ENCODE peak calls at places on chromosomes 4 and X, in four cellular contexts. One of them, this sample, is unnamed.

GRCh38 chr4:126794363-126794762 is 838.4 kb upstream of the INTU start:
- DNase-seq in HepG2: no peak
- DNase-seq in OCI-LY7: no peak
- DNase-seq in choroid plexus epithelial cell: peak; percentile 82
- DNase-seq in this sample: no peak

GRCh38 chrX:48695925-48696300 is 621 bp upstream of the SUV39H1 start:
- DNase-seq in HepG2: no peak
- DNase-seq in OCI-LY7: no peak
- DNase-seq in choroid plexus epithelial cell: no peak
- DNase-seq in this sample: peak; percentile 17

GRCh38 chr4:40403079-40403478 is 67.9 kb downstream of the CHRNA9 start:
- DNase-seq in HepG2: peak; percentile 45
- DNase-seq in OCI-LY7: no peak
- DNase-seq in choroid plexus epithelial cell: no peak
- DNase-seq in this sample: no peak

GRCh38 chrX:100973411-100973810 is 3.9 kb downstream of the ARL13A start:
- DNase-seq in HepG2: no peak
- DNase-seq in OCI-LY7: no peak
- DNase-seq in choroid plexus epithelial cell: peak; percentile 51
- DNase-seq in this sample: no peak

GRCh38 chr4:111666826-111667360 is 478.4 kb upstream of the FAM241A start:
- DNase-seq in HepG2: no peak
- DNase-seq in OCI-LY7: no peak
- DNase-seq in choroid plexus epithelial cell: no peak
- DNase-seq in this sample: no peak

GRCh38 chr4:37890501-37891220 is at the start of gene TBC1D1:
- DNase-seq in HepG2: no peak
- DNase-seq in OCI-LY7: peak; percentile 39
- DNase-seq in choroid plexus epithelial cell: no peak
- DNase-seq in this sample: peak; percentile 77

GRCh38 chr4:76984788-76985211 is 35.2 kb downstream of the SEPTIN11 start:
- DNase-seq in HepG2: peak; percentile 64
- DNase-seq in OCI-LY7: no peak
- DNase-seq in choroid plexus epithelial cell: peak; percentile 100
- DNase-seq in this sample: no peak

GRCh38 chr4:20496078-20496477 is 204.2 kb upstream of the PACRGL start:
- DNase-seq in HepG2: no peak
- DNase-seq in OCI-LY7: no peak
- DNase-seq in choroid plexus epithelial cell: no peak
- DNase-seq in this sample: no peak

GRCh38 chrX:13428055-13428786 is 108.4 kb upstream of the ATXN3L start:
- DNase-seq in HepG2: no peak
- DNase-seq in OCI-LY7: no peak
- DNase-seq in choroid plexus epithelial cell: peak; percentile 89
- DNase-seq in this sample: no peak

GRCh38 chrX:106932492-106932923 is 12.3 kb downstream of the CLDN2 start:
- DNase-seq in HepG2: peak; percentile 78
- DNase-seq in OCI-LY7: no peak
- DNase-seq in choroid plexus epithelial cell: peak; percentile 41
- DNase-seq in this sample: no peak

GRCh38 chrX:148498067-148498466 is 2.4 kb upstream of the AFF2 start:
- DNase-seq in HepG2: no peak
- DNase-seq in OCI-LY7: no peak
- DNase-seq in choroid plexus epithelial cell: no peak
- DNase-seq in this sample: no peak

GRCh38 chr4:139844459-139845036 is 178.9 kb downstream of the MGST2 start:
- DNase-seq in HepG2: no peak
- DNase-seq in OCI-LY7: no peak
- DNase-seq in choroid plexus epithelial cell: no peak
- DNase-seq in this sample: no peak

GRCh38 chr4:95674451-95675095 is 125.8 kb upstream of the UNC5C start:
- DNase-seq in HepG2: no peak
- DNase-seq in OCI-LY7: no peak
- DNase-seq in choroid plexus epithelial cell: no peak
- DNase-seq in this sample: no peak

GRCh38 chr4:77001907-77002306 is 52.4 kb downstream of the SEPTIN11 start:
- DNase-seq in HepG2: no peak
- DNase-seq in OCI-LY7: no peak
- DNase-seq in choroid plexus epithelial cell: peak; percentile 83
- DNase-seq in this sample: no peak

GRCh38 chr4:28225005-28225404 is 1364.4 kb downstream of the STIM2 start:
- DNase-seq in HepG2: no peak
- DNase-seq in OCI-LY7: peak; percentile 6
- DNase-seq in choroid plexus epithelial cell: peak; percentile 82
- DNase-seq in this sample: no peak

GRCh38 chr4:79210636-79211049 is 115.2 kb downstream of the NAA11 start:
- DNase-seq in HepG2: no peak
- DNase-seq in OCI-LY7: no peak
- DNase-seq in choroid plexus epithelial cell: no peak
- DNase-seq in this sample: no peak

GRCh38 chr4:54496412-54496811 is 161.3 kb upstream of the KIT start:
- DNase-seq in HepG2: no peak
- DNase-seq in OCI-LY7: no peak
- DNase-seq in choroid plexus epithelial cell: no peak
- DNase-seq in this sample: no peak

GRCh38 chr4:117641519-117641918 is 392.8 kb upstream of the NDST3 start:
- DNase-seq in HepG2: no peak
- DNase-seq in OCI-LY7: no peak
- DNase-seq in choroid plexus epithelial cell: no peak
- DNase-seq in this sample: no peak

GRCh38 chr4:48340905-48341775 is at the start of gene SLAIN2:
- DNase-seq in HepG2: peak; percentile 91
- DNase-seq in OCI-LY7: peak; percentile 95
- DNase-seq in choroid plexus epithelial cell: peak; percentile 99
- DNase-seq in this sample: peak; percentile 99

GRCh38 chr4:37597019-37597418 is 89.2 kb downstream of the RELL1 start:
- DNase-seq in HepG2: peak; percentile 50
- DNase-seq in OCI-LY7: no peak
- DNase-seq in choroid plexus epithelial cell: peak; percentile 10
- DNase-seq in this sample: no peak

GRCh38 chr4:56462157-56462556 is 5.3 kb upstream of the SRP72 start:
- DNase-seq in HepG2: no peak
- DNase-seq in OCI-LY7: no peak
- DNase-seq in choroid plexus epithelial cell: no peak
- DNase-seq in this sample: no peak

GRCh38 chrX:68989865-68990606 is 161.2 kb downstream of the EFNB1 start:
- DNase-seq in HepG2: no peak
- DNase-seq in OCI-LY7: no peak
- DNase-seq in choroid plexus epithelial cell: peak; percentile 70
- DNase-seq in this sample: no peak

GRCh38 chr4:174120446-174121142 is 162.9 kb downstream of the FBXO8 start:
- DNase-seq in HepG2: peak; percentile 62
- DNase-seq in OCI-LY7: peak; percentile 50
- DNase-seq in choroid plexus epithelial cell: peak; percentile 83
- DNase-seq in this sample: peak; percentile 28

GRCh38 chr4:148164529-148164928 is 277.7 kb downstream of the NR3C2 start:
- DNase-seq in HepG2: no peak
- DNase-seq in OCI-LY7: no peak
- DNase-seq in choroid plexus epithelial cell: no peak
- DNase-seq in this sample: no peak

GRCh38 chr4:158993895-158994294 is 109.0 kb upstream of the RAPGEF2 start:
- DNase-seq in HepG2: no peak
- DNase-seq in OCI-LY7: no peak
- DNase-seq in choroid plexus epithelial cell: no peak
- DNase-seq in this sample: no peak

GRCh38 chr4:30770049-30770549 is 49.9 kb downstream of the PCDH7 start:
- DNase-seq in HepG2: no peak
- DNase-seq in OCI-LY7: no peak
- DNase-seq in choroid plexus epithelial cell: peak; percentile 72
- DNase-seq in this sample: no peak

GRCh38 chrX:11757729-11758399 is at the start of gene MSL3:
- DNase-seq in HepG2: no peak
- DNase-seq in OCI-LY7: peak; percentile 56
- DNase-seq in choroid plexus epithelial cell: peak; percentile 56
- DNase-seq in this sample: peak; percentile 84

GRCh38 chr4:16116019-16116418 is 32.2 kb upstream of the PROM1 start:
- DNase-seq in HepG2: no peak
- DNase-seq in OCI-LY7: no peak
- DNase-seq in choroid plexus epithelial cell: no peak
- DNase-seq in this sample: no peak

GRCh38 chr4:110184791-110185155 is 13.6 kb downstream of the ELOVL6 start:
- DNase-seq in HepG2: no peak
- DNase-seq in OCI-LY7: no peak
- DNase-seq in choroid plexus epithelial cell: no peak
- DNase-seq in this sample: no peak

GRCh38 chrX:15646031-15646430 is 18.6 kb downstream of the CLTRN start:
- DNase-seq in HepG2: no peak
- DNase-seq in OCI-LY7: no peak
- DNase-seq in choroid plexus epithelial cell: no peak
- DNase-seq in this sample: no peak

GRCh38 chrX:83535417-83536244 is 27.5 kb downstream of the POU3F4 start:
- DNase-seq in HepG2: no peak
- DNase-seq in OCI-LY7: no peak
- DNase-seq in choroid plexus epithelial cell: no peak
- DNase-seq in this sample: no peak

GRCh38 chr4:155582971-155583437 is 83.6 kb upstream of the GUCY1A1 start:
- DNase-seq in HepG2: no peak
- DNase-seq in OCI-LY7: no peak
- DNase-seq in choroid plexus epithelial cell: peak; percentile 57
- DNase-seq in this sample: no peak

GRCh38 chr4:141912831-141913230 is 276.4 kb downstream of the IL15 start:
- DNase-seq in HepG2: no peak
- DNase-seq in OCI-LY7: no peak
- DNase-seq in choroid plexus epithelial cell: peak; percentile 5
- DNase-seq in this sample: no peak

GRCh38 chr4:176792348-176793059 is at the start of gene VEGFC:
- DNase-seq in HepG2: peak; percentile 3
- DNase-seq in OCI-LY7: no peak
- DNase-seq in choroid plexus epithelial cell: peak; percentile 69
- DNase-seq in this sample: peak; percentile 62
- TF ChIP-seq CTCF in HepG2: no peak
- TF ChIP-seq CTCF in OCI-LY7: no peak
- TF ChIP-seq CTCF in choroid plexus epithelial cell: no peak
- TF ChIP-seq CTCF in this sample: no peak

GRCh38 chr4:100147198-100147597 is 43.1 kb downstream of the DDIT4L start:
- DNase-seq in HepG2: no peak
- DNase-seq in OCI-LY7: no peak
- DNase-seq in choroid plexus epithelial cell: no peak
- DNase-seq in this sample: no peak
- TF ChIP-seq CTCF in HepG2: no peak
- TF ChIP-seq CTCF in OCI-LY7: no peak
- TF ChIP-seq CTCF in choroid plexus epithelial cell: no peak
- TF ChIP-seq CTCF in this sample: no peak

GRCh38 chr4:86653237-86653865 is 59.2 kb downstream of the PTPN13 start:
- DNase-seq in HepG2: peak; percentile 3
- DNase-seq in OCI-LY7: peak; percentile 39
- DNase-seq in choroid plexus epithelial cell: no peak
- DNase-seq in this sample: no peak
- TF ChIP-seq CTCF in HepG2: peak; percentile 23
- TF ChIP-seq CTCF in OCI-LY7: peak; percentile 95
- TF ChIP-seq CTCF in choroid plexus epithelial cell: peak; percentile 53
- TF ChIP-seq CTCF in this sample: peak; percentile 10

GRCh38 chr4:81919810-81920209 is 448.1 kb upstream of the RASGEF1B start:
- DNase-seq in HepG2: no peak
- DNase-seq in OCI-LY7: no peak
- DNase-seq in choroid plexus epithelial cell: no peak
- DNase-seq in this sample: no peak
- TF ChIP-seq CTCF in HepG2: no peak
- TF ChIP-seq CTCF in OCI-LY7: no peak
- TF ChIP-seq CTCF in choroid plexus epithelial cell: no peak
- TF ChIP-seq CTCF in this sample: peak; percentile 21

This sample was measured in GM20000.